ENCODE peak calls at places on chromosomes 12 and 14, in four cellular contexts. Z, T, R and N are unnamed samples. For H3K27me3, the result is how much of the 10 kb centered on the place peaks cover.

GRCh38 chr12:613996-614726 is 49.1 kb downstream of the NINJ2 start:
- DNase-seq in Z (peak), T (no peak), R (peak), N (peak)

GRCh38 chr12:98399532-98399931 is 115.9 kb upstream of the TMPO start:
- DNase-seq in Z (peak), T (peak), R (peak), N (peak)

GRCh38 chr12:56518570-56518969 is 3.0 kb upstream of the RBMS2 start:
- DNase-seq in Z (no peak), T (peak), R (peak), N (no peak)

GRCh38 chr14:54864526-54864925 is 38.1 kb downstream of the GCH1 start:
- DNase-seq in Z (no peak), T (no peak), R (no peak), N (no peak)

GRCh38 chr12:27524839-27525238 is 833 bp downstream of the PPFIBP1 start:
- DNase-seq in Z (peak), T (peak), R (peak), N (no peak)

GRCh38 chr12:6538420-6539275 is 4.3 kb downstream of the GAPDH start:
- DNase-seq in Z (peak), T (peak), R (peak), N (peak)

GRCh38 chr12:32031109-32031508 is 71.9 kb downstream of the RESF1 start:
- DNase-seq in Z (peak), T (no peak), R (no peak), N (no peak)

GRCh38 chr12:90854136-90854689 is 100.8 kb downstream of the CCER1 start:
- DNase-seq in Z (peak), T (peak), R (peak), N (no peak)

GRCh38 chr14:69882086-69882864 is 3.1 kb downstream of the SMOC1 start:
- DNase-seq in Z (no peak), T (no peak), R (no peak), N (no peak)

GRCh38 chr14:95886366-95886765 is 9.7 kb downstream of the TUNAR start:
- DNase-seq in Z (no peak), T (no peak), R (no peak), N (no peak)

GRCh38 chr12:10111451-10111850 is 12.7 kb upstream of the CLEC1A start:
- DNase-seq in Z (no peak), T (no peak), R (no peak), N (no peak)

GRCh38 chr12:132363661-132364347 is 34.4 kb upstream of the GALNT9 start:
- DNase-seq in Z (no peak), T (no peak), R (no peak), N (no peak)
- H3K18ac ChIP-seq in Z (no peak), T (no peak), R (no peak), N (no peak)

GRCh38 chr12:119241049-119241448 is 62.3 kb downstream of the HSPB8 start:
- DNase-seq in Z (no peak), T (no peak), R (no peak), N (no peak)
- H3K27me3 ChIP-seq in Z (under half), T (under half), R (under half), N (under half)

GRCh38 chr14:68823434-68824206 is 30.8 kb upstream of the ZFP36L1 start:
- DNase-seq in Z (no peak), T (no peak), R (no peak), N (no peak)

GRCh38 chr14:68820999-68821683 is 28.3 kb upstream of the ZFP36L1 start:
- DNase-seq in Z (no peak), T (no peak), R (no peak), N (no peak)

GRCh38 chr14:68822964-68823363 is 30.1 kb upstream of the ZFP36L1 start:
- DNase-seq in Z (no peak), T (no peak), R (no peak), N (no peak)

GRCh38 chr14:68820536-68820935 is 27.7 kb upstream of the ZFP36L1 start:
- DNase-seq in Z (no peak), T (no peak), R (no peak), N (no peak)

DNA sequence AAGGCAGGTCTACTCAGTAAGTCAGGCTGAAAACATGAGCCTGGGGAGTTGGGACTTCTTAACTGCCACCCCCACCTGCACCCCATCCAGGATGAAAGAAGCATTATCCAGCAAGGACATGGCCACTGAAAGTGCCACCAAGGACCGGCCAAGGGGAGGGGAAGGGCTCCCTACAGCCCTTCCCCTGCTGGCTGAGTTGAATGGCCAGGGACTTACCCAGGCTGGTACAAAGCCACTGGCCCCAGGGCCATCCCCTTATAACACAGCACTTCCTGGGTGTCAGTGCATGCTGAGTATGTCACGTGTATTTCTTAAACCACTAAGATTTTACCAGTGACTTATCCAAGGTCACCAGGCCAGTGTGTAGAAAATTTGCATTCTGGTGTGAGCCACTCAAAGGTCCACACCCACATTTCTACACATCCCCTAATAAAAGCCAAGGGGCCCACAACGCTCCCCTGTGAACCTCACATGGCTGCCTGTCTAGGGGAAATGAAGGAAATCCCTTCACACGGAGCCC is 29.3 kb upstream of the ZFP36L1 start:
- DNase-seq in Z (no peak), T (no peak), R (no peak), N (no peak)
- H2BK5ac ChIP-seq in Z (no peak), T (no peak), R (no peak), N (no peak)

GRCh38 chr14:104688505-104688754 is 988 bp upstream of the INF2 start:
- DNase-seq in Z (no peak), T (no peak), R (no peak), N (no peak)

GRCh38 chr14:104685998-104686610 is 3.3 kb upstream of the INF2 start:
- DNase-seq in Z (no peak), T (no peak), R (no peak), N (no peak)

GRCh38 chr14:104685216-104685997 is 4.0 kb upstream of the INF2 start:
- DNase-seq in Z (peak), T (no peak), R (no peak), N (no peak)

GRCh38 chr14:104687601-104688504 is 1.6 kb upstream of the INF2 start:
- DNase-seq in Z (peak), T (no peak), R (peak), N (peak)

GRCh38 chr14:104686624-104687517 is 2.5 kb upstream of the INF2 start:
- DNase-seq in Z (no peak), T (no peak), R (no peak), N (no peak)
- H3K18ac ChIP-seq in Z (no peak), T (no peak), R (no peak), N (no peak)

GRCh38 chr14:103436533-103436932 is 51.3 kb downstream of the MARK3 start:
- DNase-seq in Z (no peak), T (peak), R (peak), N (no peak)

GRCh38 chr14:103432627-103433026 is 47.4 kb downstream of the MARK3 start:
- DNase-seq in Z (no peak), T (no peak), R (no peak), N (no peak)

GRCh38 chr14:103428732-103429556 is 43.7 kb downstream of the MARK3 start:
- DNase-seq in Z (no peak), T (no peak), R (no peak), N (no peak)

GRCh38 chr14:103434868-103435442 is 49.7 kb downstream of the MARK3 start:
- DNase-seq in Z (no peak), T (no peak), R (no peak), N (no peak)

DNA sequence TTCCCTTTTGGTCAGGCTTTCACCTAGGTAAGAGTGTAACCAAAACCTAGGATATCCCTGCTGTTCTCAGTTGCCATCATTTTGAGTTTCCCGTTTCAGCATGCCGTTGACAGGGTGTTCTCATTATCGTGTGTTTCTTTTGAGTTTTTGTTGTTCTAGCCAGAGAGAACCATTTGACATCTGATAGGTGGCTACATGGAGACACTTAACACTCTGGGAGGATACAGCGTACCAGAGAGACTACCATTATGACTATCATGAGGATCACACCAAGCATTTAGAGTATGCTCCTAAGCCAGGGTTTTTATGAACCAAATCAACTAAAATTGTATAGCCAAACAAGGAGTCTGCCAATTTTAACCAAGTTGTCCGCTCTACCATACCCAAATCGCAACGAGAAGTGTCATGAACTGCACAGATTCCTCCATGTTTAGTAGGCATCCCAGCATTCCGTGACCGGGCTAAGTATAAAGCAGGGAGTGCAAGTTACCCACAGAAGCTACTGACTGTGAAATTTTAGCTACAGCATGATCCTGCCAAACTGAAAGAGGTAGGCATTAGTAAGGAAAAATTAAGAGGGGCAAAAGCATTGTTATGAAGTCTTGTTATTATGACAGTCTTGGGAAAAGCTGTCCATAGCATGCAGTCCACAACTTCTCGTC is 48.8 kb downstream of the MARK3 start:
- DNase-seq in Z (no peak), T (no peak), R (no peak), N (no peak)
- H3K27me3 ChIP-seq in Z (under half), T (under half), R (under half), N (under half)

DNA sequence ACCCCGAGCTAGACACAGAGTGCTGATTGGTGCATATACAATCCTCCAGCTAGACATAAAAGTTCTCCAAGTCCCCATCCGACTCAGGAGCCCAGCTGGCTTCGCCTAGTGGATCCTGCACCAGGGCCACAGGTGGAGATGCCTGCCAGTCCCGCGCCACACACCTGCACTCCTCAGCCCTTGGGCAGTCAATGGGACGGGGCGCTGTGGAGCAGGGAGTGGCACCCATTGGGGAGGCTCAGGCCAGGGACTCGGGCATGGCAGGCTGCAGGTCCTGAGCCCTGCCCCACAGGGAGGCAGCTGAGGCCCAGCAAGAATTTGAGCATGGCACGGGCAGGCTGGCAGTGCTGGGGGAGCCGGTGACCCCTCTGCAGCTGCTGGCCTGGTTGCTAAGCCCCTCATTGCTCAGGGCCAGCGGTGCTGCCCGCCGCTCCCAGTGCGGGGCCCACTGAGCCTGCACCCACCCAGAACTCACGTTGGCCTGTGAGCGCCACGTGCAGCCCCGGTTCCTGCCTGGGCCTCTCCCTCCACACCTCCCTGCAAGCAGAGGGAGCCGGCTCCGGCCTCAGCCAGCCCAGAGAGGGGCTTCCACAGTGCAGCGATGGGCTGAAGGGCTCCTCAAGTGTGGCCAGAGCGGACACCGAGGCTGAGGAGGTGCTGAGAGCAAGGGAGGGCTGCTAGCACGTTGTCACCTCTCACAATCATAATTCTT is 136.7 kb downstream of the PAWR start:
- DNase-seq in Z (no peak), T (no peak), R (no peak), N (no peak)
- H2BK5ac ChIP-seq in Z (no peak), T (no peak), R (no peak), N (no peak)

GRCh38 chr12:46442239-46442638 is 69.7 kb upstream of the SLC38A2 start:
- DNase-seq in Z (no peak), T (peak), R (peak), N (no peak)
- H3K18ac ChIP-seq in Z (peak), T (peak), R (no peak), N (no peak)

GRCh38 chr14:100896369-100897060 is 7.0 kb downstream of the RTL1 start:
- DNase-seq in Z (no peak), T (no peak), R (no peak), N (peak)
- H3K27me3 ChIP-seq in Z (under half), T (under half), R (under half), N (under half)

DNA sequence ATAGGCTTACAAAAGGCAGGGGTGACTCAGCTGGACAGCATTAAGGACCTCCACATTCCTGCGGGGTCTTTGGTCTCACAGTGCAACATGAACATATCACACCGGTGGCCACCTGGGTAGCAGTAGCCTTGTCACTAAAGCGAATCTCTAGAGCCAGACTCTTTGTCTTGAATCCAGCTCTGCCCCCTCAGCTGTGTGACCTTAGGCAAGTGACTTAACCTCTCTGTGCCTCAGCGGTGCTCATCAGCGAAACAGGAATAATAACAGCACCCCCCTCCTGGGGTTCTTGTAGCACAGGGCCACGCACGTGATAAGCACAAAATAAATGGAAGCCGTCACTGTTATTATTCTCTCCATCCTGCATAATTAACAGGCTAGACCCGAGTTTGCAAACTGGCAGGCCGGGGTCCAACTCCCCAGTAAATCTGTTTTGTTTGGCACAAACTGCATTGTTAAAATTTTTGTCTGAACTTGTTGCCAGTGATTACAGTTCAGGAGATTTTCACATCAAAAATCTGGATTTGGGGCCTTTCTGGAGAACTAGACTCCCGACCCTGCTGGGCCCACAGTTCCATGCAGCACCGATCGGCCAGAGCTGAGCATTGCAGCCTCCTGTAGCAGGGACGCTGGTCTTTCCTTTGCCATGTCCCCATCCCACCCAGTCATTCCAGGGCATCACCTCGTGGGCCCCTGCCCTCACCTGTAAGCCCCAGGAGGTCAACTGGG is 174.8 kb downstream of the PHETA1 start:
- DNase-seq in Z (no peak), T (no peak), R (no peak), N (no peak)
- H2BK5ac ChIP-seq in Z (no peak), T (no peak), R (no peak), N (no peak)